ENCODE peak calls at places on chromosomes 6 and 20, in seven cellular contexts. One of them, this sample, is unnamed.
A peak's percentile ranks its signal among the peaks of the same experiment; 100 is the strongest.

GRCh38 chr6:38775870-38776269 is 60.8 kb downstream of the DNAH8 start:
- DNase-seq in H1: no peak
- DNase-seq in K562: no peak
- DNase-seq in HepG2: no peak
- DNase-seq in GM12878: no peak
- DNase-seq in HCT116: no peak
- DNase-seq in SK-N-SH: no peak
- DNase-seq in this sample: no peak

GRCh38 chr6:10880366-10880765 is 1.5 kb downstream of the GCM2 start:
- DNase-seq in HCT116: no peak
- DNase-seq in K562: no peak
- DNase-seq in GM12878: no peak
- DNase-seq in H1: no peak
- DNase-seq in SK-N-SH: no peak
- DNase-seq in HepG2: no peak
- DNase-seq in this sample: no peak

GRCh38 chr6:157867155-157867559 is 44.1 kb downstream of the SNX9 start:
- DNase-seq in SK-N-SH: no peak
- DNase-seq in HepG2: no peak
- DNase-seq in H1: no peak
- DNase-seq in K562: peak; percentile 67
- DNase-seq in GM12878: no peak
- DNase-seq in HCT116: no peak
- DNase-seq in this sample: no peak

GRCh38 chr6:43242908-43243648 is at the start of gene TTBK1:
- DNase-seq in SK-N-SH: peak; percentile 95
- DNase-seq in HCT116: no peak
- DNase-seq in HepG2: no peak
- DNase-seq in H1: no peak
- DNase-seq in GM12878: no peak
- DNase-seq in K562: no peak
- DNase-seq in this sample: no peak

GRCh38 chr6:124995131-124995530 is 32.9 kb downstream of the RNF217 start:
- DNase-seq in GM12878: no peak
- DNase-seq in H1: no peak
- DNase-seq in K562: no peak
- DNase-seq in HepG2: no peak
- DNase-seq in SK-N-SH: no peak
- DNase-seq in HCT116: no peak
- DNase-seq in this sample: no peak

GRCh38 chr6:42236680-42237473 is 19.2 kb upstream of the MRPS10 start:
- DNase-seq in H1: no peak
- DNase-seq in HepG2: no peak
- DNase-seq in HCT116: no peak
- DNase-seq in GM12878: peak; percentile 41
- DNase-seq in K562: no peak
- DNase-seq in SK-N-SH: no peak
- DNase-seq in this sample: no peak

GRCh38 chr20:1569417-1569861 is 11.9 kb upstream of the SIRPD start:
- DNase-seq in K562: peak; percentile 25
- DNase-seq in SK-N-SH: no peak
- DNase-seq in HCT116: peak; percentile 64
- DNase-seq in H1: no peak
- DNase-seq in HepG2: peak; percentile 18
- DNase-seq in GM12878: no peak
- DNase-seq in this sample: peak; percentile 53

GRCh38 chr20:9200196-9200595 is 131.3 kb downstream of the PLCB4 start:
- DNase-seq in K562: no peak
- DNase-seq in H1: no peak
- DNase-seq in HCT116: no peak
- DNase-seq in GM12878: no peak
- DNase-seq in HepG2: no peak
- DNase-seq in SK-N-SH: no peak
- DNase-seq in this sample: no peak

DNA sequence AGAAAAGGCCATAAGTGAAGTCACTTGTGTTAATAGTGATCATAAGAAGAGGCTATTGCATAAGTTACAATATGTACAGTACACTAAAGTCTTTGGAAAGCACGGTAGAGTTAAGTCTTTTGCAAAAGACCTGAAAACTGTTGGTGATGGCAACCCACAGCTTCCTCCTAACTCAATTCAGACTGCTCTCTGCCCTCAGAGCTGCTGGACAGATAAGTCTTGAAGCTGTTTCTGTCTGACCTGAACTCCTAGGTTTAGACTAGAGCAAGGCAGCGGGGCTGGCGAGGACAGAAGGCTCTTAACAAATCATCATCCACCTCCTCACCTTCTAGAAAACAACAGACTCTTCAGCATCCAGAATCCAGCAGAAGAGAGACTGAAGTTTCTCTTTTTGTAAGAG is 125.4 kb downstream of the CD24 start:
- DNase-seq in HCT116: no peak
- DNase-seq in GM12878: no peak
- DNase-seq in HepG2: no peak
- DNase-seq in K562: peak; percentile 43
- DNase-seq in SK-N-SH: no peak
- DNase-seq in H1: no peak
- DNase-seq in this sample: no peak
- TF ChIP-seq JUND in HCT116: no peak
- TF ChIP-seq JUND in GM12878: no peak
- TF ChIP-seq JUND in HepG2: no peak
- TF ChIP-seq JUND in K562: no peak
- TF ChIP-seq JUND in SK-N-SH: no peak
- TF ChIP-seq JUND in H1: no peak
- TF ChIP-seq JUND in this sample: no peak

GRCh38 chr6:142943746-142944125 is 1.2 kb downstream of the HIVEP2 start:
- DNase-seq in K562: no peak
- DNase-seq in GM12878: no peak
- DNase-seq in HCT116: no peak
- DNase-seq in H1: no peak
- DNase-seq in SK-N-SH: no peak
- DNase-seq in HepG2: peak; percentile 38
- DNase-seq in this sample: no peak
- TF ChIP-seq JUND in K562: no peak
- TF ChIP-seq JUND in GM12878: no peak
- TF ChIP-seq JUND in HCT116: no peak
- TF ChIP-seq JUND in H1: no peak
- TF ChIP-seq JUND in SK-N-SH: no peak
- TF ChIP-seq JUND in HepG2: no peak
- TF ChIP-seq JUND in this sample: no peak

GRCh38 chr20:40499416-40499815 is 189.6 kb downstream of the MAFB start:
- DNase-seq in GM12878: no peak
- DNase-seq in K562: no peak
- DNase-seq in HCT116: no peak
- DNase-seq in HepG2: no peak
- DNase-seq in H1: no peak
- DNase-seq in SK-N-SH: no peak
- DNase-seq in this sample: no peak

GRCh38 chr20:40494238-40494637 is 194.8 kb downstream of the MAFB start:
- DNase-seq in SK-N-SH: no peak
- DNase-seq in K562: no peak
- DNase-seq in H1: no peak
- DNase-seq in HepG2: no peak
- DNase-seq in HCT116: no peak
- DNase-seq in GM12878: no peak
- DNase-seq in this sample: no peak

GRCh38 chr20:40502431-40502992 is 186.5 kb downstream of the MAFB start:
- DNase-seq in H1: no peak
- DNase-seq in HepG2: no peak
- DNase-seq in GM12878: no peak
- DNase-seq in HCT116: no peak
- DNase-seq in SK-N-SH: no peak
- DNase-seq in K562: no peak
- DNase-seq in this sample: no peak

GRCh38 chr20:40493551-40493950 is 195.5 kb downstream of the MAFB start:
- DNase-seq in HepG2: no peak
- DNase-seq in H1: no peak
- DNase-seq in GM12878: no peak
- DNase-seq in HCT116: peak; percentile 28
- DNase-seq in SK-N-SH: no peak
- DNase-seq in K562: no peak
- DNase-seq in this sample: no peak

DNA sequence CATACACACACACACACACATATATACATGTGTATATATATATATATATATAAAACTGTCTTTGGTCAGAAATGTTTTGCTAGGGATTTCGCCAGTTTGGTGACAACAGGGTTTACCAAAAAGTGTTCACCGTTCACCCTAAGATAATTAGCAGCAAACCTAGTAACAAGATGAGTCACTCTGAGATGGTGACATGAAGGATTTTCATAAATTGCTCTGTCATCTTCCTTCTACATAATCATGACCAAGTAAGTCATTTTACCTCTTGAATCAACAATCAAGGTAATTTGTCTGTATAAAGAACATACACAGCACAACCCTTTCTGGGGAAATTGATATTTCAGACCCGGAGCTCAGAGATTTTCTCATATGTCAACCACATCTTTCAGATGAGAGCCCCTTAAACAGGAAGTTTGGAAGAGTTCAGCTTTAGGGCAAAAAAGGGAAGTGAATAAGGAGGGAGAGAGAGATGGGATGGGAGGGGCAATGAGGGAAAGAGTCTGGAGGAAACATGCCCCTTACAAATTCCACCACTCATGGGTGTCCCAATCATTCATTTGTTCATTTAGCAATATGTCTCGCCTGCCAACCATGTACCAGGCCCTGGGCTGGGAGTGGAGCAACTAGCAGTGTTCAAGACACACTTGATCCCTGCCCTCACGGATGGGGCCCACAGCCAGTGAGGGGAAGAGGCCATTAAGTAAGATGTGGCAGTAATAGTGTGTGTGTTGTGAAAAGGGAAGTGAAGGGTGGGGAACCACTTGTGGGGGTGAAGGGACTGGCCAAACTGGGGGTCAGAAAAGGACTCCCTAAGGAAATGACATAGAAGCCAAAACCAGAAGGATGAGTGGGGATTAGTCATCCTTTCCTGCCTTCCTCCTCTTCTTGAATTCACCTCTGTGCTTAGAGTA is 191.0 kb downstream of the MAFB start:
- DNase-seq in HCT116: no peak
- DNase-seq in GM12878: peak; percentile 7
- DNase-seq in HepG2: no peak
- DNase-seq in SK-N-SH: no peak
- DNase-seq in H1: no peak
- DNase-seq in K562: peak; percentile 9
- DNase-seq in this sample: no peak
- TF ChIP-seq JUND in HCT116: peak; percentile 16
- TF ChIP-seq JUND in GM12878: no peak
- TF ChIP-seq JUND in HepG2: no peak
- TF ChIP-seq JUND in SK-N-SH: no peak
- TF ChIP-seq JUND in H1: no peak
- TF ChIP-seq JUND in K562: peak; percentile 66
- TF ChIP-seq JUND in this sample: no peak

GRCh38 chr20:32474717-32474966 is 110.5 kb downstream of the NOL4L start:
- DNase-seq in HCT116: no peak
- DNase-seq in HepG2: no peak
- DNase-seq in K562: no peak
- DNase-seq in H1: no peak
- DNase-seq in GM12878: no peak
- DNase-seq in SK-N-SH: no peak
- DNase-seq in this sample: no peak

GRCh38 chr20:32473231-32474008 is 111.7 kb downstream of the NOL4L start:
- DNase-seq in SK-N-SH: peak; percentile 17
- DNase-seq in HepG2: peak; percentile 94
- DNase-seq in GM12878: no peak
- DNase-seq in HCT116: no peak
- DNase-seq in K562: peak; percentile 48
- DNase-seq in H1: no peak
- DNase-seq in this sample: no peak

GRCh38 chr20:32474009-32474716 is 111.0 kb downstream of the NOL4L start:
- DNase-seq in K562: peak; percentile 43
- DNase-seq in SK-N-SH: peak; percentile 22
- DNase-seq in GM12878: no peak
- DNase-seq in H1: no peak
- DNase-seq in HCT116: no peak
- DNase-seq in HepG2: peak; percentile 43
- DNase-seq in this sample: no peak

GRCh38 chr20:32476684-32477593 is 108.2 kb downstream of the NOL4L start:
- DNase-seq in HCT116: no peak
- DNase-seq in GM12878: no peak
- DNase-seq in K562: no peak
- DNase-seq in SK-N-SH: peak; percentile 29
- DNase-seq in H1: no peak
- DNase-seq in HepG2: no peak
- DNase-seq in this sample: no peak

GRCh38 chr20:32474967-32475819 is 109.9 kb downstream of the NOL4L start:
- DNase-seq in SK-N-SH: peak; percentile 59
- DNase-seq in H1: no peak
- DNase-seq in GM12878: no peak
- DNase-seq in HepG2: peak; percentile 86
- DNase-seq in K562: peak; percentile 98
- DNase-seq in HCT116: no peak
- DNase-seq in this sample: no peak
- TF ChIP-seq JUND in SK-N-SH: no peak
- TF ChIP-seq JUND in H1: no peak
- TF ChIP-seq JUND in GM12878: no peak
- TF ChIP-seq JUND in HepG2: peak; percentile 69
- TF ChIP-seq JUND in K562: peak; percentile 31
- TF ChIP-seq JUND in HCT116: no peak
- TF ChIP-seq JUND in this sample: no peak